ENCODE peak calls at places on chromosomes 4 and X, in nine cellular contexts. Y, D, G, I, O, E, F, A and Q are unnamed samples.

GRCh38 chrX:153725039-153725831 is 579 bp downstream of the ABCD1 start:
- DNase-seq in D (no peak), Y (peak; percentile 64), A (no peak), E (no peak), F (no peak), G (peak; percentile 49), I (no peak), O (no peak), Q (no peak)

GRCh38 chr4:94419956-94420355 is 31.8 kb upstream of the PDLIM5 start:
- DNase-seq in E (no peak), Y (no peak), I (no peak), G (no peak), D (no peak), O (no peak), A (no peak), F (no peak), Q (no peak)

GRCh38 chrX:44580466-44580865 is 37.8 kb upstream of the FUNDC1 start:
- DNase-seq in G (no peak), D (no peak), I (no peak), Y (no peak), F (no peak), E (no peak), A (no peak), O (no peak), Q (no peak)

GRCh38 chr4:168634276-168634802 is 137.5 kb downstream of the PALLD start:
- DNase-seq in A (no peak), D (no peak), E (no peak), G (no peak), O (peak; percentile 35), I (no peak), Y (no peak), F (no peak), Q (no peak)

GRCh38 chr4:96354036-96354712 is 514.3 kb downstream of the PDHA2 start:
- DNase-seq in E (no peak), I (no peak), D (no peak), G (no peak), F (no peak), A (no peak), O (no peak), Y (no peak), Q (no peak)

GRCh38 chrX:52422884-52423283 is 54.1 kb downstream of the XAGE2 start:
- DNase-seq in O (no peak), A (no peak), F (no peak), I (no peak), G (no peak), D (no peak), E (no peak), Y (no peak), Q (no peak)

GRCh38 chr4:48944252-48944651 is 37.7 kb upstream of the OCIAD2 start:
- DNase-seq in D (no peak), G (no peak), Y (no peak), E (peak; percentile 59), A (no peak), F (no peak), I (no peak), O (no peak), Q (no peak)

GRCh38 chr4:18020145-18020670 is 1.3 kb downstream of the LCORL start:
- DNase-seq in F (no peak), G (no peak), Y (no peak), D (peak; percentile 10), A (no peak), E (peak; percentile 46), O (no peak), I (no peak), Q (no peak)

GRCh38 chrX:104270916-104271512 is 16.3 kb upstream of the ESX1 start:
- DNase-seq in O (peak; percentile 22), F (peak; percentile 66), D (peak; percentile 33), A (peak; percentile 11), Y (no peak), G (peak; percentile 29), I (peak; percentile 8), E (no peak), Q (no peak)

GRCh38 chrX:119249836-119250340 is 13.8 kb downstream of the PGRMC1 start:
- DNase-seq in G (no peak), O (no peak), F (no peak), Y (no peak), I (no peak), A (no peak), E (no peak), D (no peak), Q (no peak)

GRCh38 chr4:48781968-48782367 is 1.9 kb upstream of the FRYL start:
- DNase-seq in O (no peak), F (no peak), G (no peak), I (no peak), Y (no peak), D (no peak), E (no peak), A (no peak), Q (no peak)

GRCh38 chr4:74805601-74806000 is 11.3 kb upstream of the BTC start:
- DNase-seq in O (no peak), F (no peak), E (no peak), A (no peak), D (no peak), Y (no peak), G (no peak), I (no peak), Q (no peak)

GRCh38 chr4:3417448-3417847 is 24.3 kb upstream of the HGFAC start:
- DNase-seq in G (peak; percentile 14), A (no peak), O (no peak), I (no peak), D (no peak), E (peak; percentile 29), Y (peak; percentile 55), F (no peak), Q (peak; percentile 38)

GRCh38 chrX:131734621-131735020 is 190.7 kb downstream of the OR13H1 start:
- DNase-seq in D (no peak), E (no peak), G (peak; percentile 90), Y (no peak), I (no peak), A (no peak), O (peak; percentile 87), F (no peak), Q (peak; percentile 93)

GRCh38 chr4:33262809-33263208 is 2542.6 kb downstream of the PCDH7 start:
- DNase-seq in Y (no peak), D (no peak), G (no peak), F (no peak), A (no peak), E (no peak), O (no peak), I (no peak), Q (no peak)

GRCh38 chr4:26356067-26356466 is 35.3 kb downstream of the RBPJ start:
- DNase-seq in O (no peak), A (no peak), F (no peak), Y (no peak), E (no peak), D (no peak), G (no peak), I (no peak), Q (no peak)

GRCh38 chr4:162274354-162274753 is 110.6 kb upstream of the FSTL5 start:
- DNase-seq in D (no peak), F (peak; percentile 57), I (peak; percentile 36), E (no peak), A (no peak), Y (no peak), G (no peak), O (peak; percentile 43), Q (peak; percentile 72)

DNA sequence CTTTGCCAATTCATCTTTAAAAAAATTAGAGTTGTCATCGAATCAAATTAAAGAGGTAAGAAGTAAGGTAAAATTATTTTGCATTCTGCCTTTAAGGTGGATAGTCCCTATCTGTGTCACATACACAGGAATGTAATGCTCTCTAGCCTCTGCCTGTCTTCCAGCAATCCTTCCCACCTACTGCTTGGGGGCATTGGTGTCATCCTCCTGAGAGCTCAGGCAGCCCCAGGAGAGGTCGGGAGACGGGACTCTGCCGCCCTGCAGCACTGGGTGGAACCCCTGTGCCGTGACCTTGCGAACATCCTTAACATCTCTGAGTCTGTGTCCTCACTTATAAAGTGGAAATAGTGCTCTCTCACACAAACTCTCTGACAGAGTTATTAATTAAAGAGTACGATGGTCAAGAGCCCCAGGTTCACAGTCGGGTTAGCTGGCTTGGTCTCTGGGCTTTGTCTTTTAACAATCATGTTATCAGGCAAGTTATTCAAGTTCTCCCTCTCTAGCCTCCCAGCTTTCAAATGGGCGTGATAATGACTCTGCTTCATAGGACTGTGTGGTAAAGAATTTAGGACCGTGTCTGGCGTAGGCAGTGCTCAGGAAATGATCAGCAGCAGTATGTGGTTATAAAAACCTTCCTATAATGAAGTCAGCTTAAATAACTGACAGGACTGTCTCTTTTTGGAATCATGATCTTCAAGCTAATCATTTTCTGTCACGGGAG is 10.2 kb downstream of the TLR3 start:
- DNase-seq in D (peak; percentile 44), O (no peak), F (no peak), G (no peak), A (no peak), I (no peak), Y (no peak), E (no peak), Q (no peak)
- H3K4me3 ChIP-seq in D (no peak overlapping the region), O (no peak overlapping the region), F (no peak overlapping the region), G (no peak overlapping the region), A (no peak overlapping the region), I (no peak overlapping the region), Y (no peak overlapping the region), E (no peak overlapping the region), Q (no peak overlapping the region)

DNA sequence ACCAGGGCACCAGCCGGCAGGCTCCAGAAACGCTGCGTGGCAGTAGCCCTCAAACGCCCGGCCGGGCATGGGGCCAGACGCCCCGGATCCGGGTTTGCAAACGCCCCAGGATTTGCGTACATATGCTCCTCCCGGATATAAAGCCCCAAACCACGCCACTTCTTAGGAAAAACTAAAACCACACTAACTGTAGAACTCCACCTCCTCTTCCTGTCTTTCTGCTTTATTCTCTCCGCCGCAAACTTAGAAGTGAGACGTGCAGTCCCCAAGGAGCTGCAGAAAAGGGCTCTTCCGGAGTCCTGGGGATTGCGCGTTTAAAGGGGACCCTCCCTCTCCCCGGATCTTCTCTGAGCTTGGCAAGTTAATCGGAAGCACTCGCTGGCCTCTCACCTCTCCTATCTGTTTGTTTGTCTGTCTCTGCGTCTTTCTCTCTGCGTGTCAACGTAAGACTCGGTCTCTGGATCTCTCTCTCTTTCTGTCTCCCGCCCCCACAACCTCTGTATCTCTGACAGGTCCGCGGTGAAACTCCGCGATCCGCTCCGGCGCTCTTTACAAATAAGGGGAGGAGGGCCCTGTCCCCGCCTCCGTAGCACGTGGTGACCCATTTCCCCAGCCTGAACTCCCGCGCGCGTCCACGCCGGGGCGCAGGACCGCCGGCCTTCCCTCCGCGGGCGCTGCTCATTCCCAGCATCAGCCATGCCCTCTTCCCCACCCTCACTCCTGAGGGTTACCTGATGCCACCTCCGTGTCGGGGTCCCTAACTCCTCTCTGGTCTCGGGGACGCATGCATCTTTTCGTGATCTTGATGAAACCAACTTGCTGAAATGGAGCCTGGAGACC is at the start of gene SLC39A8:
- DNase-seq in E (peak; percentile 92), A (peak; percentile 89), G (peak; percentile 84), F (peak; percentile 87), Y (peak; percentile 92), I (peak; percentile 76), O (peak; percentile 75), D (peak; percentile 82), Q (peak; percentile 92)
- TF ChIP-seq POLR2A in E (peak; percentile 40), A (peak; percentile 81), G (peak; percentile 70), F (peak; percentile 26), Y (peak; percentile 46), I (peak; percentile 48), O (peak; percentile 48), D (peak; percentile 47), Q (peak; percentile 41)

GRCh38 chr4:6916587-6917444 is 7.2 kb downstream of the TBC1D14 start:
- DNase-seq in I (no peak), Y (no peak), O (peak; percentile 73), A (peak; percentile 82), G (no peak), E (peak; percentile 77), F (peak; percentile 90), D (peak; percentile 43), Q (peak; percentile 77)
- H3K4me1 ChIP-seq in I (peaks cover 75% of the 10 kb centered on the region), Y (peaks cover 45% of the 10 kb centered on the region), O (peaks cover 14% of the 10 kb centered on the region), A (peaks cover 65% of the 10 kb centered on the region), G (peaks cover 18% of the 10 kb centered on the region), E (peaks cover 61% of the 10 kb centered on the region), F (peaks cover 86% of the 10 kb centered on the region), D (peaks cover 17% of the 10 kb centered on the region), Q (peaks cover 32% of the 10 kb centered on the region)

GRCh38 chrX:78946178-78946896 is 1.1 kb downstream of the P2RY10 start:
- DNase-seq in F (no peak), A (no peak), G (no peak), O (no peak), I (no peak), Y (no peak), E (no peak), D (no peak), Q (no peak)
- H3K4me3 ChIP-seq in F (no peak overlapping the region), A (no peak overlapping the region), G (no peak overlapping the region), O (no peak overlapping the region), I (no peak overlapping the region), Y (no peak overlapping the region), E (peak overlapping the region; percentile 38), D (no peak overlapping the region), Q (no peak overlapping the region)